ENCODE peak calls at places on chromosomes 3 and 15, in seven cellular contexts. One of them, this sample, is unnamed.

GRCh38 chr15:48563944-48564343 is 81.6 kb downstream of the FBN1 start:
- DNase-seq in psoas muscle: no peak
- DNase-seq in Calu3: no peak
- DNase-seq in fibroblast of lung: no peak
- DNase-seq in ovary: no peak
- DNase-seq in brain microvascular endothelial cell: no peak
- DNase-seq in epithelial cell of esophagus: no peak
- DNase-seq in this sample: no peak

GRCh38 chr3:135034291-135034768 is 239.3 kb downstream of the EPHB1 start:
- DNase-seq in fibroblast of lung: no peak
- DNase-seq in Calu3: no peak
- DNase-seq in ovary: no peak
- DNase-seq in brain microvascular endothelial cell: no peak
- DNase-seq in epithelial cell of esophagus: no peak
- DNase-seq in psoas muscle: no peak
- DNase-seq in this sample: no peak

GRCh38 chr3:88589131-88589530 is 439.4 kb downstream of the C3orf38 start:
- DNase-seq in psoas muscle: no peak
- DNase-seq in epithelial cell of esophagus: no peak
- DNase-seq in Calu3: no peak
- DNase-seq in brain microvascular endothelial cell: no peak
- DNase-seq in fibroblast of lung: peak
- DNase-seq in ovary: no peak
- DNase-seq in this sample: no peak

GRCh38 chr15:63495780-63496179 is 8.6 kb upstream of the USP3 start:
- DNase-seq in Calu3: no peak
- DNase-seq in brain microvascular endothelial cell: no peak
- DNase-seq in psoas muscle: no peak
- DNase-seq in ovary: no peak
- DNase-seq in epithelial cell of esophagus: no peak
- DNase-seq in fibroblast of lung: no peak
- DNase-seq in this sample: no peak

GRCh38 chr3:48130321-48130881 is 57.8 kb downstream of the CDC25A start:
- DNase-seq in Calu3: no peak
- DNase-seq in fibroblast of lung: peak
- DNase-seq in epithelial cell of esophagus: no peak
- DNase-seq in brain microvascular endothelial cell: peak
- DNase-seq in ovary: peak
- DNase-seq in psoas muscle: peak
- DNase-seq in this sample: peak

GRCh38 chr15:78046796-78047341 is 30.6 kb downstream of the TBC1D2B start:
- DNase-seq in brain microvascular endothelial cell: no peak
- DNase-seq in ovary: no peak
- DNase-seq in epithelial cell of esophagus: no peak
- DNase-seq in Calu3: no peak
- DNase-seq in fibroblast of lung: no peak
- DNase-seq in psoas muscle: no peak
- DNase-seq in this sample: no peak

GRCh38 chr15:39304201-39304841 is 276.6 kb upstream of the THBS1 start:
- DNase-seq in psoas muscle: no peak
- DNase-seq in brain microvascular endothelial cell: no peak
- DNase-seq in Calu3: no peak
- DNase-seq in epithelial cell of esophagus: peak
- DNase-seq in fibroblast of lung: peak
- DNase-seq in ovary: no peak
- DNase-seq in this sample: peak

GRCh38 chr3:125331243-125331642 is 43.9 kb downstream of the ZNF148 start:
- DNase-seq in Calu3: no peak
- DNase-seq in brain microvascular endothelial cell: no peak
- DNase-seq in psoas muscle: no peak
- DNase-seq in epithelial cell of esophagus: peak
- DNase-seq in fibroblast of lung: no peak
- DNase-seq in ovary: no peak
- DNase-seq in this sample: no peak

GRCh38 chr15:84871428-84871985 is 13.0 kb upstream of the SLC28A1 start:
- DNase-seq in brain microvascular endothelial cell: no peak
- DNase-seq in fibroblast of lung: no peak
- DNase-seq in ovary: no peak
- DNase-seq in Calu3: no peak
- DNase-seq in psoas muscle: no peak
- DNase-seq in epithelial cell of esophagus: no peak
- DNase-seq in this sample: no peak

GRCh38 chr15:64443747-64444621 is 16.4 kb upstream of the ZNF609 start:
- DNase-seq in epithelial cell of esophagus: peak
- DNase-seq in fibroblast of lung: peak
- DNase-seq in ovary: no peak
- DNase-seq in psoas muscle: no peak
- DNase-seq in Calu3: peak
- DNase-seq in brain microvascular endothelial cell: peak
- DNase-seq in this sample: peak

GRCh38 chr15:88664151-88664778 is 25.4 kb downstream of the ISG20 start:
- DNase-seq in brain microvascular endothelial cell: no peak
- DNase-seq in fibroblast of lung: peak
- DNase-seq in Calu3: peak
- DNase-seq in psoas muscle: no peak
- DNase-seq in ovary: no peak
- DNase-seq in epithelial cell of esophagus: no peak
- DNase-seq in this sample: no peak

GRCh38 chr3:178434206-178434805 is 101.9 kb upstream of the KCNMB2 start:
- DNase-seq in fibroblast of lung: peak
- DNase-seq in brain microvascular endothelial cell: no peak
- DNase-seq in Calu3: no peak
- DNase-seq in psoas muscle: no peak
- DNase-seq in ovary: no peak
- DNase-seq in epithelial cell of esophagus: peak
- DNase-seq in this sample: no peak

GRCh38 chr15:90231028-90232017 is 2.4 kb downstream of the CIB1 start:
- DNase-seq in psoas muscle: no peak
- DNase-seq in ovary: no peak
- DNase-seq in brain microvascular endothelial cell: no peak
- DNase-seq in fibroblast of lung: peak
- DNase-seq in epithelial cell of esophagus: peak
- DNase-seq in Calu3: no peak
- DNase-seq in this sample: no peak

GRCh38 chr3:50671331-50671730 is 3.4 kb upstream of the DOCK3 start:
- DNase-seq in epithelial cell of esophagus: peak
- DNase-seq in brain microvascular endothelial cell: peak
- DNase-seq in fibroblast of lung: peak
- DNase-seq in Calu3: no peak
- DNase-seq in ovary: no peak
- DNase-seq in psoas muscle: no peak
- DNase-seq in this sample: peak

GRCh38 chr15:71385026-71385425 is 269.8 kb downstream of the THSD4 start:
- DNase-seq in ovary: no peak
- DNase-seq in psoas muscle: no peak
- DNase-seq in Calu3: no peak
- DNase-seq in brain microvascular endothelial cell: no peak
- DNase-seq in epithelial cell of esophagus: no peak
- DNase-seq in fibroblast of lung: peak
- DNase-seq in this sample: no peak

GRCh38 chr15:39598186-39598850 is 17.4 kb downstream of the THBS1 start:
- DNase-seq in epithelial cell of esophagus: peak
- DNase-seq in brain microvascular endothelial cell: no peak
- DNase-seq in ovary: no peak
- DNase-seq in psoas muscle: no peak
- DNase-seq in Calu3: no peak
- DNase-seq in fibroblast of lung: peak
- DNase-seq in this sample: peak

GRCh38 chr3:33541918-33542317 is 101.7 kb upstream of the UBP1 start:
- DNase-seq in Calu3: no peak
- DNase-seq in fibroblast of lung: no peak
- DNase-seq in brain microvascular endothelial cell: no peak
- DNase-seq in psoas muscle: no peak
- DNase-seq in epithelial cell of esophagus: no peak
- DNase-seq in ovary: no peak
- DNase-seq in this sample: no peak

GRCh38 chr3:39148116-39149058 is 5.0 kb downstream of the CSRNP1 start:
- DNase-seq in epithelial cell of esophagus: peak
- DNase-seq in ovary: no peak
- DNase-seq in Calu3: no peak
- DNase-seq in psoas muscle: no peak
- DNase-seq in fibroblast of lung: peak
- DNase-seq in brain microvascular endothelial cell: peak
- DNase-seq in this sample: no peak

GRCh38 chr3:149586871-149587270 is 71.0 kb downstream of the WWTR1 start:
- DNase-seq in fibroblast of lung: peak
- DNase-seq in ovary: no peak
- DNase-seq in psoas muscle: no peak
- DNase-seq in epithelial cell of esophagus: peak
- DNase-seq in brain microvascular endothelial cell: no peak
- DNase-seq in Calu3: no peak
- DNase-seq in this sample: no peak

GRCh38 chr3:169387751-169388696 is 275.5 kb downstream of the MECOM start:
- DNase-seq in ovary: no peak
- DNase-seq in psoas muscle: peak
- DNase-seq in fibroblast of lung: peak
- DNase-seq in epithelial cell of esophagus: no peak
- DNase-seq in Calu3: peak
- DNase-seq in brain microvascular endothelial cell: no peak
- DNase-seq in this sample: no peak

GRCh38 chr3:128036119-128036518 is 16.1 kb upstream of the SEC61A1 start:
- DNase-seq in fibroblast of lung: no peak
- DNase-seq in psoas muscle: no peak
- DNase-seq in brain microvascular endothelial cell: no peak
- DNase-seq in Calu3: no peak
- DNase-seq in ovary: no peak
- DNase-seq in epithelial cell of esophagus: no peak
- DNase-seq in this sample: no peak

DNA sequence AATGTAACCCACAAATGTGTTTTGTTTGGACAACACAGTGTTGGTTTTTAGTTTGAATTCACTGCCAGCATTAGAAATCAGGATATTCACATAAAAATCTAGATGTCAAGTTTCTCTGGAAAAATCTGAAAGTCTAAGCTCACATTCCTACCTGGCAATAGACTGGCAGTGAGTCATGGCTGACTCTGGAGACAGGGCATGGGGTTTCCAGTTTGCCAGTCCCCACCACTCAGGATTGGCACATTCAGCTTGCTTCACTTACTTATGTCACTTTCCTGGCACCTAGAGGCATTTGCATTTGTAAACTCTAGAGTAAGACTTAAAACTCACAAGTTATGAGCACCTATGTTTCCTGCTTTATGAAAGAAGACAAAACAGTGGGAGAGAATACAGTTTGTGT is 19.1 kb upstream of the SEC61A1 start:
- DNase-seq in epithelial cell of esophagus: peak
- DNase-seq in psoas muscle: no peak
- DNase-seq in ovary: no peak
- DNase-seq in brain microvascular endothelial cell: no peak
- DNase-seq in fibroblast of lung: no peak
- DNase-seq in Calu3: no peak
- DNase-seq in this sample: no peak
- TF ChIP-seq CTCF in epithelial cell of esophagus: no peak
- TF ChIP-seq CTCF in psoas muscle: no peak
- TF ChIP-seq CTCF in ovary: no peak
- TF ChIP-seq CTCF in brain microvascular endothelial cell: no peak
- TF ChIP-seq CTCF in fibroblast of lung: no peak
- TF ChIP-seq CTCF in Calu3: no peak
- TF ChIP-seq CTCF in this sample: no peak

DNA sequence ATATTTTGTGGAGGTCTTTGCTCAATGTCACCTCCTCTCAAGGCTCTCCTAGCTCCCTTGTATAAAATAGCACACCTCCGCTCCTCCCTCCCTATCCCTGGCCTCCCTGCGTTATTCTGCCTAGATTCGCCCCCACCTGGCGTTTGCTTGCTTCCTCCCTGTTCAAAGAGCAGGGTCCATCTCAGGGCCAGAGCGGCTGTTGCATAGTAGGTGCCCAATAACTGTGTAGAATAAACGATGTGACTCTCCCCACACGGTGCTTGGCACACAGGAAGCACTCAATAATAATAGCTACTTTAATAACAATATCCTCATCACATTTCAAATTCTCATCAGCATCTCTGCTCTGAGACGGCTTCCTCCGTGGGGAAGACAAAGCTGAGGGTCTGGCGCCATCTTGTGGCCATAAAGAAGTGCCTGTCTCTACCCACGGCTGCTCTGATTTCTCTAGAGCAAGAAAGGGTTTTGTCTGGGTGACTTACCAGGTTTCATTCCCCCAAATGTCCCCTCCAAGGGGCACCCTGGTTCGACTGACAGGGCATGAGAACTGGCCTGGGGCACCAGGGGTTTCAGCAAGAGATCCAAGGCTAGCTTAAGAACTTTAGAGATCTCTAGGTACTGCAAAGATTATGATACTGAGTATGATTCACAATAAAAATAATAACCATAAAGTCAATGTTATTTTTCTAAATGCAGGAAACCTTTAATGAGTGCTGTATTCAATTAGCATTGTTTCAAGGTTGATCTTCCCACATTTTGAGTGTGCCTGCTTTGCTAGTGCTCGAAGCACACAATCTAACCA is 16.1 kb downstream of the CD276 start:
- DNase-seq in epithelial cell of esophagus: peak
- DNase-seq in fibroblast of lung: peak
- DNase-seq in psoas muscle: peak
- DNase-seq in Calu3: peak
- DNase-seq in ovary: peak
- DNase-seq in brain microvascular endothelial cell: peak
- DNase-seq in this sample: peak
- TF ChIP-seq CTCF in epithelial cell of esophagus: peak
- TF ChIP-seq CTCF in fibroblast of lung: peak
- TF ChIP-seq CTCF in psoas muscle: peak
- TF ChIP-seq CTCF in Calu3: peak
- TF ChIP-seq CTCF in ovary: peak
- TF ChIP-seq CTCF in brain microvascular endothelial cell: peak
- TF ChIP-seq CTCF in this sample: peak

DNA sequence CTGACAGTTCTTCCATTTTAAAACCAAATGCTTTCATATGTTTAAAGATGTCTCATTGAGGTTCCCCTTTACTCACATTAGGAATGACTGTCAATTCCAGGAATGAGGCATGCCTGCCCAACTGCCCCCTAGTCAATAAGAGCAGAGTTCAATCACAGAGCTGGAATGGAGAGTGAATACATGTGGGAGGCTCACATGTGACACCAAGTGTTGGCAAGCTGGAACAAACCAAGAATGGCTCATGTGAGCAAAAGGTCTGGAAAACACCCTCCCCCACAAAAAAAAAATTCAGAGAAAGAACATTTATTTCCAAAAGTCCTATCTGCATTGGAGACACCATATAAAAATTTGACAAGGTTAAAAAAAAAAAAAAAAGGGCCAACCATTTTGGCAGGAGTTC is 3.7 kb downstream of the PBRM1 start:
- DNase-seq in Calu3: peak
- DNase-seq in psoas muscle: no peak
- DNase-seq in epithelial cell of esophagus: peak
- DNase-seq in ovary: peak
- DNase-seq in brain microvascular endothelial cell: peak
- DNase-seq in fibroblast of lung: peak
- DNase-seq in this sample: no peak
- TF ChIP-seq CTCF in Calu3: no peak
- TF ChIP-seq CTCF in psoas muscle: no peak
- TF ChIP-seq CTCF in epithelial cell of esophagus: peak
- TF ChIP-seq CTCF in ovary: no peak
- TF ChIP-seq CTCF in brain microvascular endothelial cell: peak
- TF ChIP-seq CTCF in fibroblast of lung: no peak
- TF ChIP-seq CTCF in this sample: peak

GRCh38 chr15:55518641-55519040 is 10.6 kb upstream of the DNAAF4 start:
- DNase-seq in brain microvascular endothelial cell: no peak
- DNase-seq in epithelial cell of esophagus: no peak
- DNase-seq in psoas muscle: no peak
- DNase-seq in fibroblast of lung: no peak
- DNase-seq in Calu3: no peak
- DNase-seq in ovary: no peak
- DNase-seq in this sample: no peak
- TF ChIP-seq CTCF in brain microvascular endothelial cell: peak
- TF ChIP-seq CTCF in epithelial cell of esophagus: peak
- TF ChIP-seq CTCF in psoas muscle: peak
- TF ChIP-seq CTCF in fibroblast of lung: peak
- TF ChIP-seq CTCF in Calu3: no peak
- TF ChIP-seq CTCF in ovary: no peak
- TF ChIP-seq CTCF in this sample: no peak